ENCODE peak calls at places on chromosome 5, in seven cellular contexts. L is bronchial epithelial cell, K is fibroblast of mammary gland, A is adrenal gland, U is sigmoid colon, F is kidney epithelial cell, O is cardiac fibroblast. N is an unnamed sample.
A peak's percentile ranks its signal among the peaks of the same experiment; 100 is the strongest.

GRCh38 chr5:116013931-116014330 is 18.3 kb upstream of the ARL14EPL start:
- DNase-seq in K (no peak), A (no peak), O (no peak), F (no peak), L (no peak), U (no peak), N (no peak)

GRCh38 chr5:164742025-164742424 is 1236.6 kb downstream of the MAT2B start:
- DNase-seq in K (no peak), L (no peak), O (no peak), A (no peak), F (no peak), U (no peak), N (no peak)

GRCh38 chr5:158145827-158146226 is 286.9 kb upstream of the CLINT1 start:
- DNase-seq in A (no peak), K (no peak), O (no peak), L (no peak), F (no peak), U (no peak), N (no peak)

GRCh38 chr5:95446009-95446408 is 54.8 kb downstream of the FAM81B start:
- DNase-seq in F (peak; percentile 71), O (peak; percentile 76), L (peak; percentile 87), A (no peak), K (peak; percentile 14), U (no peak), N (peak; percentile 65)

GRCh38 chr5:81359108-81359507 is 34.8 kb downstream of the ACOT12 start:
- DNase-seq in K (no peak), O (no peak), L (no peak), A (no peak), F (no peak), U (no peak), N (no peak)

GRCh38 chr5:36778336-36778735 is 98.2 kb upstream of the NIPBL start:
- DNase-seq in O (no peak), A (no peak), U (no peak), K (peak; percentile 29), L (no peak), F (no peak), N (no peak)

GRCh38 chr5:173155912-173156311 is 11.6 kb downstream of the BNIP1 start:
- DNase-seq in A (no peak), L (no peak), O (no peak), K (no peak), U (no peak), F (no peak), N (no peak)

GRCh38 chr5:95262933-95263660 is 21.8 kb downstream of the MCTP1 start:
- DNase-seq in O (no peak), U (no peak), F (no peak), K (no peak), A (no peak), L (no peak), N (no peak)

GRCh38 chr5:68172314-68172713 is 43.2 kb upstream of the PIK3R1 start:
- DNase-seq in F (no peak), K (peak; percentile 16), A (peak; percentile 25), U (peak; percentile 73), L (no peak), O (no peak), N (no peak)

GRCh38 chr5:93057311-93057710 is 523.7 kb downstream of the NR2F1-AS1 start:
- DNase-seq in L (no peak), O (no peak), U (no peak), F (no peak), A (no peak), K (no peak), N (no peak)

GRCh38 chr5:154487541-154487940 is 9.5 kb upstream of the HAND1 start:
- DNase-seq in L (no peak), A (no peak), O (no peak), U (no peak), K (no peak), F (no peak), N (no peak)

GRCh38 chr5:10077721-10078551 is 171.8 kb downstream of the ATPSCKMT start:
- DNase-seq in K (peak; percentile 77), O (no peak), L (no peak), F (no peak), A (no peak), U (no peak), N (no peak)

GRCh38 chr5:67983251-67983941 is 232.2 kb upstream of the PIK3R1 start:
- DNase-seq in A (no peak), L (peak; percentile 71), U (no peak), O (peak; percentile 67), K (peak; percentile 85), F (peak; percentile 53), N (no peak)

GRCh38 chr5:1736065-1736464 is 63.6 kb downstream of the MRPL36 start:
- DNase-seq in F (no peak), L (no peak), A (no peak), O (no peak), U (no peak), K (no peak), N (no peak)

GRCh38 chr5:143208365-143208641 is 195.2 kb downstream of the NR3C1 start:
- DNase-seq in O (no peak), F (no peak), L (no peak), A (no peak), U (no peak), K (no peak), N (no peak)

GRCh38 chr5:24547127-24547526 is 97.7 kb downstream of the CDH10 start:
- DNase-seq in A (no peak), L (no peak), F (no peak), K (no peak), U (no peak), O (no peak), N (no peak)

GRCh38 chr5:169299651-169300467 is 1.1 kb downstream of the SLIT3 start:
- DNase-seq in K (peak; percentile 28), A (no peak), L (peak; percentile 6), O (peak; percentile 63), F (no peak), U (peak; percentile 73), N (no peak)

GRCh38 chr5:125485003-125485641 is 738.7 kb upstream of the ZNF608 start:
- DNase-seq in O (peak; percentile 97), F (peak; percentile 97), U (peak; percentile 88), A (peak; percentile 76), L (peak; percentile 97), K (peak; percentile 100), N (peak; percentile 75)

GRCh38 chr5:123154857-123155467 is 65.9 kb downstream of the PRDM6 start:
- DNase-seq in U (peak; percentile 69), F (no peak), A (no peak), O (peak; percentile 14), L (no peak), K (no peak), N (no peak)

GRCh38 chr5:61734966-61735365 is 402.9 kb downstream of the ZSWIM6 start:
- DNase-seq in O (no peak), F (no peak), A (no peak), K (peak; percentile 15), U (no peak), L (no peak), N (no peak)

GRCh38 chr5:55278778-55279177 is 28.7 kb downstream of the DHX29 start:
- DNase-seq in L (peak; percentile 40), F (no peak), K (peak; percentile 55), A (no peak), O (no peak), U (no peak), N (no peak)

DNA sequence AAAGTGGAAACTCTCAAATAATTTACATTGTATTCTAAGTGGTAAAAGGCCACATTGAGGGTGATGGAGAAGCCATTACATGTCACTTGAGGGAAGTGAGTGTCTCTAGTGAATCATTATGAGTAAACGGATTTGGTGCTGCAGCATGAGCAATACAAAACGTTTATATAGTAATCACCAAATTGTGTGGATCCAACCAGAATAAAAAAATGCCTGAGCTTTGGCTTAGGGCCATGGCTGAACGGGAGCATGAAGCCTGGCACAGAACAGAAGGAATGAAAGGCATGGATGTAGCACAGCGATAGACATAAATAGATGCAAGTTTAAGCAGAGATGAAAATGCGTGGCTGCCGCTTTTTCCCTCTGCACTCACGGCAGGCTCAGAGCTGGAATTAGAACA is 58.3 kb downstream of the PTTG1 start:
- DNase-seq in U (no peak), A (no peak), L (peak; percentile 67), F (no peak), K (peak; percentile 79), O (peak; percentile 59), N (no peak)
- H3K4me3 ChIP-seq in U (no peak overlapping the region), A (no peak overlapping the region), L (no peak overlapping the region), F (no peak overlapping the region), K (no peak overlapping the region), O (no peak overlapping the region), N (no peak overlapping the region)

GRCh38 chr5:142015781-142016533 is 3.1 kb upstream of the GNPDA1 start:
- DNase-seq in A (peak; percentile 28), K (peak; percentile 57), L (peak; percentile 76), U (no peak), F (peak; percentile 66), O (peak; percentile 23), N (no peak)
- H3K4me3 ChIP-seq in A (no peak overlapping the region), K (no peak overlapping the region), L (no peak overlapping the region), U (no peak overlapping the region), F (no peak overlapping the region), O (no peak overlapping the region), N (no peak overlapping the region)

DNA sequence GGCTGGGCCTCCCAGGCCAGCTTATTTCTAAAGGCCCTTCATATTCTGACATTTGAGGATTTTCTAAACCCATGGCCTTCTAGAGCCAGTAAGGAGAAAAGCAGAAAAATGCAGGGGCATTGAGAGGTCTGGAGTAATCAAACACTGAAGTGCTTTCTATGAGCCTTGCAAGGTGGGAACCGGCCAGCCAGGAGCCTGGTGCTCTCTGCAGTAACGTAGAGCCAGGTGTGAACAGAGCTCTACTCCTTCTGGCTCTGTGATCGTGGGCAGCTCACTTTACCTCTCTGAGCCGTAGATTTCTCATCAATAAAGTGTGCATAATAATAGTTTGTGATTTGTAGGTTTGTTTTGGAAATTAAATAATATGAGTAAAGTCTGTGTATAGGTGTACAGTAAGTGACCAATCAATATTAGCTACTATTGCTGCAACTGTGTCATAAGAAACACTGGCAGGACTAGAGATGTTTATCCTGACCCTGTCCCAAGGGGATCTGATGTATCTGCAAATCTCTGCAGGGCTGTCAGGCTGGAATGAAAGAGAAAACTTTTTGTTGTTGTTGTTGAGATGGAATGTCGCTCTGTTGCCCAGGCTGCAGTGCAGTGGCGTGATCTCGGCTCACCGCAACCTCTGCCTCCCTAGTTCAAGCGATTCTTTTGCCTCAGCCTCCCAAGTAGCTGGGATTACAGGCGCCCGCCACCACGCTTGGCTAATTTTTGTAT is 2.7 kb downstream of the SYNPO start:
- DNase-seq in O (no peak), L (no peak), U (no peak), K (peak; percentile 26), A (no peak), F (no peak), N (no peak)
- H3K4me3 ChIP-seq in O (peak overlapping the region; percentile 51), L (no peak overlapping the region), U (no peak overlapping the region), K (no peak overlapping the region), A (peak overlapping the region; percentile 62), F (no peak overlapping the region), N (no peak overlapping the region)

GRCh38 chr5:134003957-134004625 is 684 bp downstream of the VDAC1 start:
- DNase-seq in U (peak; percentile 82), L (no peak), F (no peak), O (peak; percentile 60), A (peak; percentile 58), K (peak; percentile 54), N (no peak)

GRCh38 chr5:134006119-134006514 is 1.3 kb upstream of the VDAC1 start:
- DNase-seq in L (no peak), U (no peak), F (no peak), A (no peak), O (no peak), K (no peak), N (no peak)

GRCh38 chr5:134005415-134006118 is 792 bp upstream of the VDAC1 start:
- DNase-seq in O (peak; percentile 26), L (no peak), F (no peak), K (no peak), A (peak; percentile 41), U (peak; percentile 74), N (no peak)

GRCh38 chr5:134003064-134003956 is 1.5 kb downstream of the VDAC1 start:
- DNase-seq in K (no peak), F (no peak), U (no peak), L (no peak), O (no peak), A (no peak), N (no peak)

GRCh38 chr5:134004626-134005414 is at the start of gene VDAC1:
- DNase-seq in L (peak; percentile 65), O (peak; percentile 92), F (no peak), U (peak; percentile 94), K (peak; percentile 79), A (peak; percentile 88), N (peak; percentile 90)
- H3K4me3 ChIP-seq in L (peak within 1 kb of the TSS; percentile 80), O (peak within 1 kb of the TSS; percentile 68), F (peak within 1 kb of the TSS; percentile 65), U (peak within 1 kb of the TSS; percentile 64), K (peak within 1 kb of the TSS; percentile 82), A (peak within 1 kb of the TSS; percentile 100), N (peak within 1 kb of the TSS; percentile 97)

N was measured in RWPE2.